ENCODE peak calls at places on chromosomes 4 and X, in six cellular contexts. Y is CD8-positive, alpha-beta T cell; E is WTC11; G is Peyer's patch; Q is stomach; D is ovary. B is an unnamed sample.

GRCh38 chr4:100287569-100287968 is 97.3 kb upstream of the DDIT4L start:
- DNase-seq in Y (no peak), Q (no peak), G (no peak), D (no peak), E (no peak), B (no peak)

GRCh38 chr4:158588285-158588684 is 66.6 kb downstream of the RXFP1 start:
- DNase-seq in Q (no peak), E (no peak), D (no peak), G (no peak), Y (no peak), B (no peak)

GRCh38 chr4:124265701-124266100 is 446.8 kb downstream of the ANKRD50 start:
- DNase-seq in Q (no peak), D (no peak), Y (no peak), G (no peak), E (no peak), B (no peak)

GRCh38 chr4:142940614-142941013 is 94.5 kb upstream of the INPP4B start:
- DNase-seq in E (no peak), D (no peak), Y (no peak), Q (peak), G (no peak), B (no peak)

GRCh38 chr4:25253072-25253447 is 19.2 kb downstream of the PI4K2B start:
- DNase-seq in G (no peak), D (no peak), Q (no peak), E (no peak), Y (no peak), B (peak)

GRCh38 chr4:115671581-115671980 is 558.2 kb upstream of the NDST4 start:
- DNase-seq in Y (no peak), G (no peak), D (no peak), E (no peak), Q (no peak), B (no peak)

GRCh38 chr4:23828779-23829178 is 61.1 kb downstream of the PPARGC1A start:
- DNase-seq in Q (no peak), Y (no peak), E (no peak), D (no peak), G (no peak), B (no peak)

GRCh38 chr4:186792994-186793393 is 69.3 kb upstream of the FAT1 start:
- DNase-seq in E (no peak), Q (no peak), D (no peak), G (no peak), Y (no peak), B (no peak)

GRCh38 chrX:51641421-51642021 is 22.8 kb upstream of the CENPVL3 start:
- DNase-seq in D (no peak), G (no peak), Q (no peak), E (peak), Y (no peak), B (peak)

GRCh38 chr4:80412322-80412721 is 76.8 kb downstream of the CFAP299 start:
- DNase-seq in D (no peak), G (no peak), E (no peak), Y (no peak), Q (no peak), B (no peak)

GRCh38 chrX:21934414-21934813 is 6.1 kb upstream of the SMS start:
- DNase-seq in Q (no peak), G (no peak), D (no peak), E (no peak), Y (no peak), B (no peak)

GRCh38 chr4:39950861-39951481 is 26.7 kb downstream of the PDS5A start:
- DNase-seq in E (no peak), Q (no peak), Y (no peak), D (no peak), G (no peak), B (no peak)

GRCh38 chr4:155708782-155709181 is 42.1 kb downstream of the GUCY1A1 start:
- DNase-seq in Q (no peak), E (no peak), G (no peak), Y (no peak), D (no peak), B (no peak)

GRCh38 chrX:134764202-134764785 is 106.0 kb upstream of the PLAC1 start:
- DNase-seq in Y (no peak), G (no peak), D (no peak), E (no peak), Q (no peak), B (peak)

GRCh38 chr4:158008551-158009218 is 164.1 kb downstream of the GASK1B start:
- DNase-seq in D (peak), Q (no peak), E (no peak), G (no peak), Y (no peak), B (no peak)

GRCh38 chr4:7662507-7662846 is 227.7 kb upstream of the PSAPL1 start:
- DNase-seq in D (no peak), G (no peak), E (no peak), Y (no peak), Q (no peak), B (no peak)

GRCh38 chr4:172554588-172554987 is 614.0 kb upstream of the GALNT7 start:
- DNase-seq in Q (no peak), G (no peak), Y (no peak), E (no peak), D (no peak), B (no peak)

GRCh38 chr4:181157647-181158046 is 1085.6 kb upstream of the TENM3 start:
- DNase-seq in D (no peak), G (no peak), Y (no peak), Q (no peak), E (no peak), B (no peak)

GRCh38 chrX:105211051-105211575 is 9.4 kb downstream of the TEX13A start:
- DNase-seq in D (no peak), G (no peak), Y (no peak), Q (no peak), E (no peak), B (no peak)

GRCh38 chr4:159097144-159097543 is 5.7 kb upstream of the RAPGEF2 start:
- DNase-seq in Y (no peak), G (no peak), Q (no peak), E (no peak), D (no peak), B (no peak)

GRCh38 chr4:69764311-69764710 is 3.9 kb upstream of the SULT1B1 start:
- DNase-seq in D (no peak), Q (no peak), Y (no peak), G (no peak), E (no peak), B (no peak)

GRCh38 chrX:56232221-56233082 is at the start of gene KLF8:
- DNase-seq in D (peak), Y (peak), G (peak), E (peak), Q (peak), B (peak)

GRCh38 chr4:155582971-155583437 is 83.6 kb upstream of the GUCY1A1 start:
- DNase-seq in E (no peak), Q (no peak), D (no peak), Y (no peak), G (no peak), B (no peak)

GRCh38 chr4:8528713-8529112 is 51.5 kb upstream of the GPR78 start:
- DNase-seq in E (no peak), Q (no peak), D (no peak), Y (no peak), G (no peak), B (no peak)

GRCh38 chrX:100976211-100976610 is 6.7 kb downstream of the ARL13A start:
- DNase-seq in E (no peak), D (no peak), Q (no peak), G (no peak), Y (no peak), B (no peak)

GRCh38 chrX:47446431-47446830 is 36.6 kb downstream of the ZNF41 start:
- DNase-seq in Q (no peak), D (no peak), Y (no peak), G (no peak), E (no peak), B (no peak)

GRCh38 chr4:5952286-5953002 is 59.6 kb upstream of the CRMP1 start:
- DNase-seq in Q (no peak), E (no peak), Y (no peak), G (no peak), D (no peak), B (no peak)

GRCh38 chr4:82865592-82865991 is 25.4 kb downstream of the SEC31A start:
- DNase-seq in Q (no peak), E (no peak), Y (no peak), G (no peak), D (no peak), B (no peak)

GRCh38 chrX:78098108-78098507 is 5.9 kb upstream of the PGK1 start:
- DNase-seq in E (no peak), G (no peak), Y (no peak), Q (no peak), D (no peak), B (no peak)

GRCh38 chr4:173370130-173370476 is 651 bp upstream of the SAP30 start:
- DNase-seq in E (peak), D (peak), G (peak), Y (peak), Q (no peak), B (peak)

GRCh38 chrX:54534271-54534670 is 4.3 kb downstream of the GNL3L start:
- DNase-seq in D (no peak), Y (no peak), E (no peak), Q (no peak), G (no peak), B (no peak)

GRCh38 chr4:7529368-7529923 is 94.7 kb upstream of the PSAPL1 start:
- DNase-seq in D (no peak), Q (no peak), E (peak), G (no peak), Y (no peak), B (no peak)

GRCh38 chrX:98380106-98380505 is 1496.4 kb downstream of the RPA4 start:
- DNase-seq in E (peak), G (no peak), Q (no peak), Y (no peak), D (no peak), B (no peak)

GRCh38 chrX:69186651-69187050 is 21.4 kb upstream of the PJA1 start:
- DNase-seq in E (no peak), Q (no peak), Y (no peak), G (no peak), D (no peak), B (no peak)

GRCh38 chr4:159105063-159105414 is 2.2 kb downstream of the RAPGEF2 start:
- DNase-seq in E (no peak), G (no peak), Y (no peak), D (no peak), Q (no peak), B (no peak)

GRCh38 chrX:24643116-24643515 is 4.0 kb downstream of the PCYT1B start:
- DNase-seq in Q (no peak), E (no peak), G (no peak), D (no peak), Y (no peak), B (no peak)

GRCh38 chrX:45240334-45240733 is 39.7 kb upstream of the DIPK2B start:
- DNase-seq in D (no peak), E (no peak), Q (no peak), G (no peak), Y (no peak), B (no peak)

GRCh38 chr4:62145276-62145675 is 945.1 kb downstream of the ADGRL3 start:
- DNase-seq in D (no peak), Y (no peak), E (no peak), G (no peak), Q (no peak), B (no peak)

GRCh38 chrX:71671043-71671829 is 3.9 kb downstream of the LOC101059915 start:
- DNase-seq in Q (no peak), G (no peak), E (no peak), Y (no peak), D (no peak), B (no peak)
- TF ChIP-seq CTCF in Q (no peak), G (no peak), E (no peak), Y (no peak), D (no peak), B (no peak)

DNA sequence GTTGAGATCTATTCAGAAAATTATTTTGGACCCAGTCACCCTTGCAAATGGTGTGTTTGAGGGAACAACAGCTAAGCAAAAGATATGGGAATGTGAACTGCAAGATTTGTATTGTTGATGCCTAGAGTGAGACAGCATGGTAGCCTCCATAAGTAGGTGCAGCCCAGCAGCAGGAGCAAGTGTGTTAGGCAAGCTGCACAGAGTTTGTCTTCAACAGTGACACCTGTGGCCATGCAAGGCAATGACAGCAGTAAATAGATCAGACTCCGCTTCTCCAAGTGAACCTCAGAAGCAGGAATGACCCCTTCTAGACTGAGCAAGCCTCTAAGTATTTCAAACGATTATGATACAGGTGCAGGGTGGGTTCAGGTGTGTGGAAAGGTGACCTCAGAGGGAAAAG is 133.4 kb upstream of the MSX1 start:
- DNase-seq in D (no peak), Q (no peak), G (no peak), E (no peak), Y (no peak), B (no peak)
- TF ChIP-seq CTCF in D (no peak), Q (no peak), G (no peak), E (peak), Y (no peak), B (peak)

DNA sequence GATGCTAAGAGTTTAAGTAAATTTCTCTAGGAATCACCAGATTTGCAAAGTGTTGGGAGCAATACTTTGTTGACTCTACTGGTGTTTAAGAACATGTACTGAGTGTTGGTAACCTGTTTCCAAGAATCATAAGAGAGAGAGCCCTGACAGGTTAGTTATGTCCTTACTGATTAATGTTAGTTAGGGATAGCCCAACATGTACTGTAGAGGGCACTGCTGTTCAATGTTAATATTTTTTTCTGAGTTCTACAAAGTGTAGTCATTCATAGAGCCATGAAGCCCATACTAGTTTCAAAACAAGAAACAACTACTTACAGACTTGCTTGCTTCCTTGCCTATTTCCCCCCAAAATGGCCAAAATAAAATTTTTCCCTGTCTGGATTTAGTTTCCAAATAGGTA is 11.9 kb downstream of the TMPRSS11D start:
- DNase-seq in E (no peak), Q (no peak), D (no peak), G (no peak), Y (no peak), B (peak)
- TF ChIP-seq CTCF in E (no peak), Q (no peak), D (no peak), G (no peak), Y (no peak), B (peak)

GRCh38 chr4:153645183-153645582 is 38.9 kb upstream of the TLR2 start:
- DNase-seq in G (no peak), D (no peak), Q (no peak), Y (no peak), E (peak), B (no peak)

GRCh38 chr4:153640476-153640802 is 43.6 kb upstream of the TLR2 start:
- DNase-seq in Q (no peak), D (no peak), G (no peak), Y (no peak), E (no peak), B (no peak)

GRCh38 chr4:153641532-153641931 is 42.5 kb upstream of the TLR2 start:
- DNase-seq in G (no peak), E (no peak), Y (no peak), Q (no peak), D (no peak), B (no peak)

GRCh38 chr4:153639556-153640475 is 44.3 kb upstream of the TLR2 start:
- DNase-seq in E (no peak), Y (no peak), D (no peak), G (no peak), Q (no peak), B (no peak)

DNA sequence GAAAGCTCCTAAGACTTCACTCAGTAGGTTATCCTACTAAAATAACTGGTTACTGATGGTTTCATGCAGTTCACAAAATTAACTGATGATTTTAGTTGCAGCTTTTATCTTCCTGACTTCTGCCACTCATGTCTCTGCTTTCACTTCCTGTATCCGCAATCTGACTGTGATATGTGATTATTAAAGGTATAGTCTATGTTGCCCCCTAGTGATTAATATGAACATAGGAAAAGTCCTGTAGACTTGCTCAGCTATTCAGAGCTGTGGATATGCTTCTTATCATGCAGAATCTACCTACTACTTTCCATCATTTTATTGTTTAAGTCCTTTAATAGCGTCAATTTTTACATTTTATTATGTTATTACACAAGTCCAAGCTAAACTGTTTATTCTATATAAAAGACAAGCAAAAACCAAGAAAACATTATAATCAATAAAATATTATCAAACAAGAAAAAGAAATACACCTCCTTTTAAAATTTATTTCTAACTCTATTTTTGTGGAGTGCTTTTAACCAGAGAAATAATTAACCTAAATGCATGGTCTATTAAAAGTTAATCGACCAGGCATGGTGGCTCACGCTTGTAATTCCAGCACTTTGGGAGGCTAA is 40.6 kb upstream of the TLR2 start:
- DNase-seq in G (no peak), Y (no peak), E (no peak), Q (no peak), D (no peak), B (peak)
- TF ChIP-seq CTCF in G (peak), Y (peak), E (no peak), Q (peak), D (no peak), B (no peak)

DNA sequence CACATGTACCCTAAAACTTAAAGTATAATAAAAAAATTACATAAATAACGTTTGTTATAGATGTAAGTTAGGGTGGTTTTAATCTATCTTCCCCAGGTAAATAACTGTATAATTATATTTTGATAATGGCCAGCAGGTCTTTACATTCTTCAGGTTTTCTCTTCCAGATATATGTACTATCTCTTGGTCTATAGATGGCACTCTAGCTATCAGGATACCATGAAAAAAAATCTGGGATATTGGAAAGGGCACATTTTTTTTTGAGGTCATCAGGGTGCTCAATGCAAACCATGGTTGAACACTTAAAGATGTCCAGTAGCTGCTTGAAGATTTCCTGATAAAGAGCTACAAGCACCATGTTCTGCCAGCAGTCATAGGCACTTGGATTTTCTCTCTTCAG is 15.6 kb upstream of the ADH4 start:
- DNase-seq in Q (no peak), Y (no peak), G (no peak), E (no peak), D (no peak), B (no peak)
- TF ChIP-seq CTCF in Q (no peak), Y (no peak), G (no peak), E (no peak), D (no peak), B (no peak)

DNA sequence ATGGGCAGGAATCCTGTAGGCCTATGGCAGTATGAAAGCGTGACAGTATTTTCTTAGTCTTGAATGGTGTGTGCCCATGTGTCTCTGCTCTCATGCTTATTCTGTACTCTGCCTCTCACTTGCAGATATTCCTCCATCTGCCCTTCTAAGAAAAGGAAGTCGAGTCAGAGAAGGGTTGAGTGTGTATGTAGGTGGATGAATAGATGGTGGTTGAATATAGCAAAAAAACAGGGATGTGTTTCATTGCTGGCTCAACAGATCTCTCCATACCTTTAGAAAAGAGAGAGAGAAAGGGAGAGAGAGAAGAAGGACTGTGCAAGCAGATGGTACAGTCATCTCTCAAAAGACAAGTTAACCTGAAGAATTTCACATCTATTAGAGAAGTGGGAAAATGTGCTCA is 381.5 kb downstream of the FBXW7 start:
- DNase-seq in Y (no peak), E (no peak), G (no peak), Q (no peak), D (no peak), B (no peak)
- TF ChIP-seq CTCF in Y (no peak), E (no peak), G (no peak), Q (no peak), D (no peak), B (no peak)

GRCh38 chr4:179626687-179627086 is 2184.4 kb upstream of the AGA start:
- DNase-seq in D (no peak), Q (no peak), G (no peak), Y (no peak), E (peak), B (no peak)
- TF ChIP-seq CTCF in D (no peak), Q (no peak), G (no peak), Y (no peak), E (peak), B (no peak)

B was measured in GM20000.